ENCODE peak calls at places on chromosomes 13 and 19, in six cellular contexts. One of them, this sample, is unnamed. For H3K9me3, the result is how much of the 10 kb centered on the place peaks cover.

GRCh38 chr13:67228909-67229308 is 1.2 kb downstream of the PCDH9 start:
- DNase-seq in H9: no peak
- DNase-seq in neuronal stem cell: no peak
- DNase-seq in IMR-90: peak
- DNase-seq in H1: no peak
- DNase-seq in trophoblast cell: no peak
- DNase-seq in this sample: peak

GRCh38 chr19:51131780-51132680 is 7.3 kb downstream of the SIGLEC9 start:
- DNase-seq in H9: no peak
- DNase-seq in neuronal stem cell: no peak
- DNase-seq in IMR-90: peak
- DNase-seq in H1: no peak
- DNase-seq in trophoblast cell: no peak
- DNase-seq in this sample: peak

GRCh38 chr13:23160241-23161175 is 20.3 kb upstream of the SGCG start:
- DNase-seq in H9: peak
- DNase-seq in neuronal stem cell: peak
- DNase-seq in IMR-90: no peak
- DNase-seq in H1: peak
- DNase-seq in trophoblast cell: no peak
- DNase-seq in this sample: no peak

GRCh38 chr19:39351537-39352037 is 9.4 kb downstream of the SAMD4B start:
- DNase-seq in H9: no peak
- DNase-seq in neuronal stem cell: no peak
- DNase-seq in IMR-90: peak
- DNase-seq in H1: no peak
- DNase-seq in trophoblast cell: no peak
- DNase-seq in this sample: peak

GRCh38 chr19:33197591-33198000 is 3.5 kb downstream of the LRP3 start:
- DNase-seq in H9: no peak
- DNase-seq in neuronal stem cell: no peak
- DNase-seq in IMR-90: no peak
- DNase-seq in H1: no peak
- DNase-seq in trophoblast cell: no peak
- DNase-seq in this sample: no peak

GRCh38 chr13:102182170-102182569 is 219.7 kb downstream of the FGF14 start:
- DNase-seq in H9: no peak
- DNase-seq in neuronal stem cell: no peak
- DNase-seq in IMR-90: no peak
- DNase-seq in H1: no peak
- DNase-seq in trophoblast cell: no peak
- DNase-seq in this sample: no peak

GRCh38 chr13:58542530-58542929 is 911.0 kb downstream of the PCDH17 start:
- DNase-seq in H9: no peak
- DNase-seq in neuronal stem cell: no peak
- DNase-seq in IMR-90: no peak
- DNase-seq in H1: no peak
- DNase-seq in trophoblast cell: no peak
- DNase-seq in this sample: no peak

GRCh38 chr19:19146000-19146608 is 7.8 kb upstream of the TMEM161A start:
- DNase-seq in H9: peak
- DNase-seq in neuronal stem cell: peak
- DNase-seq in IMR-90: peak
- DNase-seq in H1: peak
- DNase-seq in trophoblast cell: peak
- DNase-seq in this sample: peak

GRCh38 chr19:43574424-43575155 is 737 bp downstream of the XRCC1 start:
- DNase-seq in H9: no peak
- DNase-seq in neuronal stem cell: no peak
- DNase-seq in IMR-90: peak
- DNase-seq in H1: no peak
- DNase-seq in trophoblast cell: no peak
- DNase-seq in this sample: no peak

GRCh38 chr19:43826787-43827754 is at the start of gene ZNF283:
- DNase-seq in H9: peak
- DNase-seq in neuronal stem cell: peak
- DNase-seq in IMR-90: peak
- DNase-seq in H1: peak
- DNase-seq in trophoblast cell: peak
- DNase-seq in this sample: peak

GRCh38 chr13:72774019-72774418 is 7.7 kb downstream of the DIS3 start:
- DNase-seq in H9: no peak
- DNase-seq in neuronal stem cell: no peak
- DNase-seq in IMR-90: no peak
- DNase-seq in H1: no peak
- DNase-seq in trophoblast cell: no peak
- DNase-seq in this sample: peak

GRCh38 chr19:33325920-33326319 is 23.6 kb upstream of the CEBPA start:
- DNase-seq in H9: no peak
- DNase-seq in neuronal stem cell: no peak
- DNase-seq in IMR-90: no peak
- DNase-seq in H1: no peak
- DNase-seq in trophoblast cell: no peak
- DNase-seq in this sample: no peak

GRCh38 chr13:52786747-52787146 is 47.1 kb upstream of the CNMD start:
- DNase-seq in H9: no peak
- DNase-seq in neuronal stem cell: no peak
- DNase-seq in IMR-90: no peak
- DNase-seq in H1: no peak
- DNase-seq in trophoblast cell: no peak
- DNase-seq in this sample: no peak

GRCh38 chr19:18414504-18415176 is 4.6 kb upstream of the SSBP4 start:
- DNase-seq in H9: peak
- DNase-seq in neuronal stem cell: no peak
- DNase-seq in IMR-90: no peak
- DNase-seq in H1: no peak
- DNase-seq in trophoblast cell: no peak
- DNase-seq in this sample: no peak

GRCh38 chr19:13160557-13160956 is 10.3 kb downstream of the IER2 start:
- DNase-seq in H9: no peak
- DNase-seq in neuronal stem cell: no peak
- DNase-seq in IMR-90: peak
- DNase-seq in H1: no peak
- DNase-seq in trophoblast cell: no peak
- DNase-seq in this sample: peak

GRCh38 chr19:37981785-37982475 is 74.9 kb downstream of the SIPA1L3 start:
- DNase-seq in H9: no peak
- DNase-seq in neuronal stem cell: no peak
- DNase-seq in IMR-90: peak
- DNase-seq in H1: no peak
- DNase-seq in trophoblast cell: peak
- DNase-seq in this sample: peak
- H3K9me3 ChIP-seq in H9: under half
- H3K9me3 ChIP-seq in neuronal stem cell: under half
- H3K9me3 ChIP-seq in IMR-90: under half
- H3K9me3 ChIP-seq in H1: under half
- H3K9me3 ChIP-seq in trophoblast cell: under half
- H3K9me3 ChIP-seq in this sample: under half

GRCh38 chr13:35722438-35723060 is 246.1 kb upstream of the MAB21L1 start:
- DNase-seq in H9: no peak
- DNase-seq in neuronal stem cell: no peak
- DNase-seq in IMR-90: peak
- DNase-seq in H1: no peak
- DNase-seq in trophoblast cell: no peak
- DNase-seq in this sample: no peak

GRCh38 chr13:35727881-35728280 is 251.4 kb upstream of the MAB21L1 start:
- DNase-seq in H9: no peak
- DNase-seq in neuronal stem cell: no peak
- DNase-seq in IMR-90: no peak
- DNase-seq in H1: no peak
- DNase-seq in trophoblast cell: no peak
- DNase-seq in this sample: no peak

GRCh38 chr13:35723061-35723461 is 246.6 kb upstream of the MAB21L1 start:
- DNase-seq in H9: no peak
- DNase-seq in neuronal stem cell: no peak
- DNase-seq in IMR-90: peak
- DNase-seq in H1: no peak
- DNase-seq in trophoblast cell: no peak
- DNase-seq in this sample: no peak

GRCh38 chr13:35723820-35724219 is 247.3 kb upstream of the MAB21L1 start:
- DNase-seq in H9: no peak
- DNase-seq in neuronal stem cell: no peak
- DNase-seq in IMR-90: peak
- DNase-seq in H1: no peak
- DNase-seq in trophoblast cell: peak
- DNase-seq in this sample: no peak

DNA sequence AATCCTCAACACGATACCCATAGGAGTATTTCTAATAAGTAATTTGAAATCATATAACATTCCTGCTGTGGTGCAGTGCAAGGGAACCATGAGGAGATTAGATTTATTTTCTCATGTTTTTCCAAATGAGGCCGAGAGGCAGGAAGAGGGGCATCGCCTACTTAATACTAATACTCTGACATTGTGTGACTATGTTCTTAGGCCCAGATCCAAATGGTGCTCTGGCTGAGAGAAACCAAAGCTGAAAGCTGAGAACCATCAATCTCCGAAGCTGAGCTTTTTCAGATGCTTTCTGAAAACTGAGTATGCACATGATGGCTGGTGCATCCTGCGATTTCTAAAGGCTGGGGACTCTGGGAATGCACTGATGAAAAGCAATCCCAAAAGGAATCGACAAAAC is 248.0 kb upstream of the MAB21L1 start:
- DNase-seq in H9: no peak
- DNase-seq in neuronal stem cell: no peak
- DNase-seq in IMR-90: no peak
- DNase-seq in H1: no peak
- DNase-seq in trophoblast cell: no peak
- DNase-seq in this sample: no peak
- H3K14ac ChIP-seq in H9: no peak
- H3K14ac ChIP-seq in neuronal stem cell: no peak
- H3K14ac ChIP-seq in IMR-90: no peak
- H3K14ac ChIP-seq in H1: no peak
- H3K14ac ChIP-seq in trophoblast cell: no peak
- H3K14ac ChIP-seq in this sample: no peak

GRCh38 chr19:1748703-1749341 is 4.5 kb upstream of the ONECUT3 start:
- DNase-seq in H9: no peak
- DNase-seq in neuronal stem cell: no peak
- DNase-seq in IMR-90: no peak
- DNase-seq in H1: peak
- DNase-seq in trophoblast cell: no peak
- DNase-seq in this sample: no peak

GRCh38 chr19:1752009-1752756 is 1.1 kb upstream of the ONECUT3 start:
- DNase-seq in H9: no peak
- DNase-seq in neuronal stem cell: no peak
- DNase-seq in IMR-90: no peak
- DNase-seq in H1: no peak
- DNase-seq in trophoblast cell: no peak
- DNase-seq in this sample: no peak

GRCh38 chr19:1749373-1750342 is 3.6 kb upstream of the ONECUT3 start:
- DNase-seq in H9: no peak
- DNase-seq in neuronal stem cell: no peak
- DNase-seq in IMR-90: no peak
- DNase-seq in H1: no peak
- DNase-seq in trophoblast cell: no peak
- DNase-seq in this sample: no peak

GRCh38 chr19:1751367-1752008 is 1.8 kb upstream of the ONECUT3 start:
- DNase-seq in H9: no peak
- DNase-seq in neuronal stem cell: no peak
- DNase-seq in IMR-90: no peak
- DNase-seq in H1: no peak
- DNase-seq in trophoblast cell: no peak
- DNase-seq in this sample: no peak

GRCh38 chr19:1750343-1751021 is 2.8 kb upstream of the ONECUT3 start:
- DNase-seq in H9: no peak
- DNase-seq in neuronal stem cell: no peak
- DNase-seq in IMR-90: no peak
- DNase-seq in H1: peak
- DNase-seq in trophoblast cell: no peak
- DNase-seq in this sample: no peak
- H2BK120ac ChIP-seq in H9: no peak
- H2BK120ac ChIP-seq in neuronal stem cell: no peak
- H2BK120ac ChIP-seq in IMR-90: no peak
- H2BK120ac ChIP-seq in H1: no peak
- H2BK120ac ChIP-seq in trophoblast cell: no peak
- H2BK120ac ChIP-seq in this sample: no peak

DNA sequence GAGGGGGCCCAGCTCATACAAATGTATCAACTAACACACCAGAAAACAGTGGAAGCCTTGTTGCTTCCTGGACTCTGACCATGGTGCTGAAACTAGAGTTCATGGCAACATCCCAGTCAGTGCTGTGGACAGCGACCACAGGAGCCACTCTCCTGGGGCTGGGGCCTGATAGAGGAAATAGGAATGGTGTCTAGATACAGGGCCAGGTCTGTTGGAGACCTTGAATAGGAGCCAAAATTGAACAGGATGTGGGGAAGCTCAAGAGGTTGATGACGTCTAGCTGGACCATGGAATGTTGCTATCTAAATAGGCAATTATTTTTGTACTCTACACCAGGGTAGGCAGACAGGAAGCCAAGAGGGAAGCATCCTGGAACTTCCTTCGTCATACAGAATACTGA is 21.8 kb downstream of the LILRB4 start:
- DNase-seq in H9: no peak
- DNase-seq in neuronal stem cell: no peak
- DNase-seq in IMR-90: no peak
- DNase-seq in H1: no peak
- DNase-seq in trophoblast cell: peak
- DNase-seq in this sample: no peak
- H3K9me3 ChIP-seq in H9: half or more
- H3K9me3 ChIP-seq in neuronal stem cell: under half
- H3K9me3 ChIP-seq in IMR-90: under half
- H3K9me3 ChIP-seq in H1: half or more
- H3K9me3 ChIP-seq in trophoblast cell: under half
- H3K9me3 ChIP-seq in this sample: under half

GRCh38 chr13:99218969-99219368 is 18.3 kb downstream of the UBAC2 start:
- DNase-seq in H9: no peak
- DNase-seq in neuronal stem cell: no peak
- DNase-seq in IMR-90: no peak
- DNase-seq in H1: no peak
- DNase-seq in trophoblast cell: no peak
- DNase-seq in this sample: no peak
- H3K14ac ChIP-seq in H9: no peak
- H3K14ac ChIP-seq in neuronal stem cell: no peak
- H3K14ac ChIP-seq in IMR-90: peak
- H3K14ac ChIP-seq in H1: no peak
- H3K14ac ChIP-seq in trophoblast cell: no peak
- H3K14ac ChIP-seq in this sample: no peak

This sample was measured in mesenchymal stem cell.